ENCODE peak calls at places on chromosomes 7 and 10, in six cellular contexts. One of them, this sample, is unnamed.

GRCh38 chr7:75931676-75932075 is 16.7 kb downstream of the POR start:
- DNase-seq in nucleus accumbens: no peak
- DNase-seq in amygdala: no peak
- DNase-seq in stimulated activated CD8-positive, alpha-beta memory T cell treated with anti-CD3 and anti-CD28 coated beads, Interleukin-15, amount 100 ng/mL, for 48 hours: no peak
- DNase-seq in activated CD4-positive, alpha-beta T cell treated with anti-CD3 and anti-CD28 coated beads, Interleukin-2, amount 50 U/mL, for 1 hour: no peak
- DNase-seq in left cardiac atrium: no peak
- DNase-seq in this sample: no peak

GRCh38 chr7:127769696-127770400 is 117.9 kb downstream of the SND1 start:
- DNase-seq in stimulated activated CD8-positive, alpha-beta memory T cell treated with anti-CD3 and anti-CD28 coated beads, Interleukin-15, amount 100 ng/mL, for 48 hours: no peak
- DNase-seq in left cardiac atrium: no peak
- DNase-seq in nucleus accumbens: no peak
- DNase-seq in activated CD4-positive, alpha-beta T cell treated with anti-CD3 and anti-CD28 coated beads, Interleukin-2, amount 50 U/mL, for 1 hour: no peak
- DNase-seq in amygdala: no peak
- DNase-seq in this sample: no peak

GRCh38 chr10:79092292-79092896 is 23.6 kb downstream of the ZMIZ1 start:
- DNase-seq in amygdala: no peak
- DNase-seq in activated CD4-positive, alpha-beta T cell treated with anti-CD3 and anti-CD28 coated beads, Interleukin-2, amount 50 U/mL, for 1 hour: no peak
- DNase-seq in stimulated activated CD8-positive, alpha-beta memory T cell treated with anti-CD3 and anti-CD28 coated beads, Interleukin-15, amount 100 ng/mL, for 48 hours: no peak
- DNase-seq in left cardiac atrium: no peak
- DNase-seq in nucleus accumbens: no peak
- DNase-seq in this sample: no peak

GRCh38 chr10:123521556-123521955 is 144.6 kb upstream of the GPR26 start:
- DNase-seq in activated CD4-positive, alpha-beta T cell treated with anti-CD3 and anti-CD28 coated beads, Interleukin-2, amount 50 U/mL, for 1 hour: no peak
- DNase-seq in amygdala: no peak
- DNase-seq in stimulated activated CD8-positive, alpha-beta memory T cell treated with anti-CD3 and anti-CD28 coated beads, Interleukin-15, amount 100 ng/mL, for 48 hours: no peak
- DNase-seq in nucleus accumbens: no peak
- DNase-seq in left cardiac atrium: no peak
- DNase-seq in this sample: no peak

GRCh38 chr7:105473163-105473562 is 48.9 kb downstream of the PUS7 start:
- DNase-seq in nucleus accumbens: no peak
- DNase-seq in left cardiac atrium: no peak
- DNase-seq in amygdala: no peak
- DNase-seq in stimulated activated CD8-positive, alpha-beta memory T cell treated with anti-CD3 and anti-CD28 coated beads, Interleukin-15, amount 100 ng/mL, for 48 hours: no peak
- DNase-seq in activated CD4-positive, alpha-beta T cell treated with anti-CD3 and anti-CD28 coated beads, Interleukin-2, amount 50 U/mL, for 1 hour: no peak
- DNase-seq in this sample: no peak

GRCh38 chr10:124511205-124512039 is 49.8 kb downstream of the LHPP start:
- DNase-seq in stimulated activated CD8-positive, alpha-beta memory T cell treated with anti-CD3 and anti-CD28 coated beads, Interleukin-15, amount 100 ng/mL, for 48 hours: no peak
- DNase-seq in activated CD4-positive, alpha-beta T cell treated with anti-CD3 and anti-CD28 coated beads, Interleukin-2, amount 50 U/mL, for 1 hour: no peak
- DNase-seq in amygdala: no peak
- DNase-seq in left cardiac atrium: no peak
- DNase-seq in nucleus accumbens: no peak
- DNase-seq in this sample: no peak

GRCh38 chr10:114876602-114877300 is 55.2 kb downstream of the FHIP2A start:
- DNase-seq in activated CD4-positive, alpha-beta T cell treated with anti-CD3 and anti-CD28 coated beads, Interleukin-2, amount 50 U/mL, for 1 hour: peak
- DNase-seq in stimulated activated CD8-positive, alpha-beta memory T cell treated with anti-CD3 and anti-CD28 coated beads, Interleukin-15, amount 100 ng/mL, for 48 hours: peak
- DNase-seq in amygdala: peak
- DNase-seq in left cardiac atrium: peak
- DNase-seq in nucleus accumbens: no peak
- DNase-seq in this sample: peak

GRCh38 chr7:141511370-141512335 is 39.6 kb upstream of the AGK start:
- DNase-seq in stimulated activated CD8-positive, alpha-beta memory T cell treated with anti-CD3 and anti-CD28 coated beads, Interleukin-15, amount 100 ng/mL, for 48 hours: no peak
- DNase-seq in activated CD4-positive, alpha-beta T cell treated with anti-CD3 and anti-CD28 coated beads, Interleukin-2, amount 50 U/mL, for 1 hour: no peak
- DNase-seq in nucleus accumbens: peak
- DNase-seq in amygdala: peak
- DNase-seq in left cardiac atrium: peak
- DNase-seq in this sample: no peak

GRCh38 chr10:131994435-131994834 is 12.7 kb upstream of the BNIP3 start:
- DNase-seq in left cardiac atrium: no peak
- DNase-seq in stimulated activated CD8-positive, alpha-beta memory T cell treated with anti-CD3 and anti-CD28 coated beads, Interleukin-15, amount 100 ng/mL, for 48 hours: no peak
- DNase-seq in nucleus accumbens: no peak
- DNase-seq in activated CD4-positive, alpha-beta T cell treated with anti-CD3 and anti-CD28 coated beads, Interleukin-2, amount 50 U/mL, for 1 hour: no peak
- DNase-seq in amygdala: no peak
- DNase-seq in this sample: no peak

GRCh38 chr10:118812393-118812740 is 57.6 kb upstream of the CACUL1 start:
- DNase-seq in activated CD4-positive, alpha-beta T cell treated with anti-CD3 and anti-CD28 coated beads, Interleukin-2, amount 50 U/mL, for 1 hour: no peak
- DNase-seq in stimulated activated CD8-positive, alpha-beta memory T cell treated with anti-CD3 and anti-CD28 coated beads, Interleukin-15, amount 100 ng/mL, for 48 hours: no peak
- DNase-seq in left cardiac atrium: no peak
- DNase-seq in amygdala: no peak
- DNase-seq in nucleus accumbens: peak
- DNase-seq in this sample: no peak

GRCh38 chr10:391849-392704 is 256.8 kb downstream of the ZMYND11 start:
- DNase-seq in amygdala: no peak
- DNase-seq in activated CD4-positive, alpha-beta T cell treated with anti-CD3 and anti-CD28 coated beads, Interleukin-2, amount 50 U/mL, for 1 hour: no peak
- DNase-seq in left cardiac atrium: no peak
- DNase-seq in stimulated activated CD8-positive, alpha-beta memory T cell treated with anti-CD3 and anti-CD28 coated beads, Interleukin-15, amount 100 ng/mL, for 48 hours: no peak
- DNase-seq in nucleus accumbens: no peak
- DNase-seq in this sample: no peak

GRCh38 chr10:34479520-34480179 is 335.4 kb downstream of the PARD3 start:
- DNase-seq in amygdala: no peak
- DNase-seq in activated CD4-positive, alpha-beta T cell treated with anti-CD3 and anti-CD28 coated beads, Interleukin-2, amount 50 U/mL, for 1 hour: no peak
- DNase-seq in left cardiac atrium: peak
- DNase-seq in stimulated activated CD8-positive, alpha-beta memory T cell treated with anti-CD3 and anti-CD28 coated beads, Interleukin-15, amount 100 ng/mL, for 48 hours: no peak
- DNase-seq in nucleus accumbens: no peak
- DNase-seq in this sample: peak

GRCh38 chr7:41702635-41703371 is at the start of gene INHBA:
- DNase-seq in stimulated activated CD8-positive, alpha-beta memory T cell treated with anti-CD3 and anti-CD28 coated beads, Interleukin-15, amount 100 ng/mL, for 48 hours: no peak
- DNase-seq in left cardiac atrium: peak
- DNase-seq in amygdala: no peak
- DNase-seq in activated CD4-positive, alpha-beta T cell treated with anti-CD3 and anti-CD28 coated beads, Interleukin-2, amount 50 U/mL, for 1 hour: no peak
- DNase-seq in nucleus accumbens: no peak
- DNase-seq in this sample: no peak

GRCh38 chr10:108204528-108205313 is 1040.2 kb upstream of the SORCS1 start:
- DNase-seq in left cardiac atrium: no peak
- DNase-seq in stimulated activated CD8-positive, alpha-beta memory T cell treated with anti-CD3 and anti-CD28 coated beads, Interleukin-15, amount 100 ng/mL, for 48 hours: no peak
- DNase-seq in nucleus accumbens: no peak
- DNase-seq in amygdala: peak
- DNase-seq in activated CD4-positive, alpha-beta T cell treated with anti-CD3 and anti-CD28 coated beads, Interleukin-2, amount 50 U/mL, for 1 hour: no peak
- DNase-seq in this sample: no peak

GRCh38 chr7:92496876-92497275 is 19.1 kb upstream of the ERVW-1 start:
- DNase-seq in amygdala: no peak
- DNase-seq in nucleus accumbens: no peak
- DNase-seq in stimulated activated CD8-positive, alpha-beta memory T cell treated with anti-CD3 and anti-CD28 coated beads, Interleukin-15, amount 100 ng/mL, for 48 hours: no peak
- DNase-seq in activated CD4-positive, alpha-beta T cell treated with anti-CD3 and anti-CD28 coated beads, Interleukin-2, amount 50 U/mL, for 1 hour: no peak
- DNase-seq in left cardiac atrium: no peak
- DNase-seq in this sample: no peak

GRCh38 chr10:61943699-61944444 is 42.4 kb downstream of the ARID5B start:
- DNase-seq in nucleus accumbens: no peak
- DNase-seq in left cardiac atrium: no peak
- DNase-seq in activated CD4-positive, alpha-beta T cell treated with anti-CD3 and anti-CD28 coated beads, Interleukin-2, amount 50 U/mL, for 1 hour: no peak
- DNase-seq in amygdala: no peak
- DNase-seq in stimulated activated CD8-positive, alpha-beta memory T cell treated with anti-CD3 and anti-CD28 coated beads, Interleukin-15, amount 100 ng/mL, for 48 hours: no peak
- DNase-seq in this sample: no peak

GRCh38 chr7:77797734-77798393 is 370 bp downstream of the TMEM60 start:
- DNase-seq in amygdala: no peak
- DNase-seq in activated CD4-positive, alpha-beta T cell treated with anti-CD3 and anti-CD28 coated beads, Interleukin-2, amount 50 U/mL, for 1 hour: no peak
- DNase-seq in stimulated activated CD8-positive, alpha-beta memory T cell treated with anti-CD3 and anti-CD28 coated beads, Interleukin-15, amount 100 ng/mL, for 48 hours: no peak
- DNase-seq in nucleus accumbens: no peak
- DNase-seq in left cardiac atrium: peak
- DNase-seq in this sample: no peak

GRCh38 chr7:47444376-47445098 is 137.4 kb downstream of the TNS3 start:
- DNase-seq in nucleus accumbens: no peak
- DNase-seq in left cardiac atrium: no peak
- DNase-seq in stimulated activated CD8-positive, alpha-beta memory T cell treated with anti-CD3 and anti-CD28 coated beads, Interleukin-15, amount 100 ng/mL, for 48 hours: no peak
- DNase-seq in amygdala: no peak
- DNase-seq in activated CD4-positive, alpha-beta T cell treated with anti-CD3 and anti-CD28 coated beads, Interleukin-2, amount 50 U/mL, for 1 hour: no peak
- DNase-seq in this sample: peak

GRCh38 chr7:158590181-158590530 is 2.5 kb upstream of the PTPRN2 start:
- DNase-seq in stimulated activated CD8-positive, alpha-beta memory T cell treated with anti-CD3 and anti-CD28 coated beads, Interleukin-15, amount 100 ng/mL, for 48 hours: no peak
- DNase-seq in nucleus accumbens: no peak
- DNase-seq in amygdala: no peak
- DNase-seq in left cardiac atrium: no peak
- DNase-seq in activated CD4-positive, alpha-beta T cell treated with anti-CD3 and anti-CD28 coated beads, Interleukin-2, amount 50 U/mL, for 1 hour: no peak
- DNase-seq in this sample: no peak

GRCh38 chr7:99024066-99024465 is 119.8 kb downstream of the SMURF1 start:
- DNase-seq in activated CD4-positive, alpha-beta T cell treated with anti-CD3 and anti-CD28 coated beads, Interleukin-2, amount 50 U/mL, for 1 hour: no peak
- DNase-seq in amygdala: no peak
- DNase-seq in left cardiac atrium: no peak
- DNase-seq in stimulated activated CD8-positive, alpha-beta memory T cell treated with anti-CD3 and anti-CD28 coated beads, Interleukin-15, amount 100 ng/mL, for 48 hours: no peak
- DNase-seq in nucleus accumbens: no peak
- DNase-seq in this sample: no peak

GRCh38 chr10:42150428-42151061 is 487.8 kb downstream of the ZNF33B start:
- DNase-seq in stimulated activated CD8-positive, alpha-beta memory T cell treated with anti-CD3 and anti-CD28 coated beads, Interleukin-15, amount 100 ng/mL, for 48 hours: no peak
- DNase-seq in left cardiac atrium: no peak
- DNase-seq in activated CD4-positive, alpha-beta T cell treated with anti-CD3 and anti-CD28 coated beads, Interleukin-2, amount 50 U/mL, for 1 hour: no peak
- DNase-seq in nucleus accumbens: no peak
- DNase-seq in amygdala: no peak
- DNase-seq in this sample: no peak

GRCh38 chr10:60394444-60394843 is 4.8 kb upstream of the ANK3 start:
- DNase-seq in left cardiac atrium: no peak
- DNase-seq in nucleus accumbens: no peak
- DNase-seq in amygdala: peak
- DNase-seq in activated CD4-positive, alpha-beta T cell treated with anti-CD3 and anti-CD28 coated beads, Interleukin-2, amount 50 U/mL, for 1 hour: no peak
- DNase-seq in stimulated activated CD8-positive, alpha-beta memory T cell treated with anti-CD3 and anti-CD28 coated beads, Interleukin-15, amount 100 ng/mL, for 48 hours: no peak
- DNase-seq in this sample: no peak

GRCh38 chr10:64859911-64860310 is 1338.7 kb downstream of the REEP3 start:
- DNase-seq in nucleus accumbens: no peak
- DNase-seq in activated CD4-positive, alpha-beta T cell treated with anti-CD3 and anti-CD28 coated beads, Interleukin-2, amount 50 U/mL, for 1 hour: no peak
- DNase-seq in left cardiac atrium: no peak
- DNase-seq in amygdala: no peak
- DNase-seq in stimulated activated CD8-positive, alpha-beta memory T cell treated with anti-CD3 and anti-CD28 coated beads, Interleukin-15, amount 100 ng/mL, for 48 hours: no peak
- DNase-seq in this sample: no peak

GRCh38 chr7:111265394-111265793 is 174.5 kb downstream of the LRRN3 start:
- DNase-seq in left cardiac atrium: no peak
- DNase-seq in amygdala: no peak
- DNase-seq in nucleus accumbens: no peak
- DNase-seq in activated CD4-positive, alpha-beta T cell treated with anti-CD3 and anti-CD28 coated beads, Interleukin-2, amount 50 U/mL, for 1 hour: no peak
- DNase-seq in stimulated activated CD8-positive, alpha-beta memory T cell treated with anti-CD3 and anti-CD28 coated beads, Interleukin-15, amount 100 ng/mL, for 48 hours: no peak
- DNase-seq in this sample: no peak

GRCh38 chr7:68245688-68246087 is 1249.1 kb downstream of the TYW1 start:
- DNase-seq in stimulated activated CD8-positive, alpha-beta memory T cell treated with anti-CD3 and anti-CD28 coated beads, Interleukin-15, amount 100 ng/mL, for 48 hours: no peak
- DNase-seq in nucleus accumbens: no peak
- DNase-seq in left cardiac atrium: no peak
- DNase-seq in amygdala: no peak
- DNase-seq in activated CD4-positive, alpha-beta T cell treated with anti-CD3 and anti-CD28 coated beads, Interleukin-2, amount 50 U/mL, for 1 hour: no peak
- DNase-seq in this sample: no peak

GRCh38 chr10:24721254-24722106 is 2.2 kb downstream of the ARHGAP21 start:
- DNase-seq in amygdala: peak
- DNase-seq in nucleus accumbens: no peak
- DNase-seq in stimulated activated CD8-positive, alpha-beta memory T cell treated with anti-CD3 and anti-CD28 coated beads, Interleukin-15, amount 100 ng/mL, for 48 hours: no peak
- DNase-seq in left cardiac atrium: peak
- DNase-seq in activated CD4-positive, alpha-beta T cell treated with anti-CD3 and anti-CD28 coated beads, Interleukin-2, amount 50 U/mL, for 1 hour: no peak
- DNase-seq in this sample: no peak

GRCh38 chr7:497946-498655 is 21.5 kb downstream of the PDGFA start:
- DNase-seq in amygdala: peak
- DNase-seq in nucleus accumbens: no peak
- DNase-seq in activated CD4-positive, alpha-beta T cell treated with anti-CD3 and anti-CD28 coated beads, Interleukin-2, amount 50 U/mL, for 1 hour: no peak
- DNase-seq in left cardiac atrium: no peak
- DNase-seq in stimulated activated CD8-positive, alpha-beta memory T cell treated with anti-CD3 and anti-CD28 coated beads, Interleukin-15, amount 100 ng/mL, for 48 hours: no peak
- DNase-seq in this sample: no peak

GRCh38 chr10:24202181-24202570 is 6.8 kb upstream of the KIAA1217 start:
- DNase-seq in nucleus accumbens: no peak
- DNase-seq in activated CD4-positive, alpha-beta T cell treated with anti-CD3 and anti-CD28 coated beads, Interleukin-2, amount 50 U/mL, for 1 hour: no peak
- DNase-seq in amygdala: no peak
- DNase-seq in left cardiac atrium: no peak
- DNase-seq in stimulated activated CD8-positive, alpha-beta memory T cell treated with anti-CD3 and anti-CD28 coated beads, Interleukin-15, amount 100 ng/mL, for 48 hours: no peak
- DNase-seq in this sample: peak

GRCh38 chr7:70665997-70666396 is 465.9 kb upstream of the GALNT17 start:
- DNase-seq in stimulated activated CD8-positive, alpha-beta memory T cell treated with anti-CD3 and anti-CD28 coated beads, Interleukin-15, amount 100 ng/mL, for 48 hours: no peak
- DNase-seq in amygdala: no peak
- DNase-seq in activated CD4-positive, alpha-beta T cell treated with anti-CD3 and anti-CD28 coated beads, Interleukin-2, amount 50 U/mL, for 1 hour: no peak
- DNase-seq in left cardiac atrium: no peak
- DNase-seq in nucleus accumbens: no peak
- DNase-seq in this sample: no peak

GRCh38 chr10:59825932-59826331 is 72.7 kb upstream of the MRLN start:
- DNase-seq in stimulated activated CD8-positive, alpha-beta memory T cell treated with anti-CD3 and anti-CD28 coated beads, Interleukin-15, amount 100 ng/mL, for 48 hours: no peak
- DNase-seq in amygdala: no peak
- DNase-seq in nucleus accumbens: no peak
- DNase-seq in left cardiac atrium: no peak
- DNase-seq in activated CD4-positive, alpha-beta T cell treated with anti-CD3 and anti-CD28 coated beads, Interleukin-2, amount 50 U/mL, for 1 hour: no peak
- DNase-seq in this sample: no peak

GRCh38 chr10:117262296-117263293 is 21.7 kb downstream of the SLC18A2 start:
- DNase-seq in nucleus accumbens: no peak
- DNase-seq in stimulated activated CD8-positive, alpha-beta memory T cell treated with anti-CD3 and anti-CD28 coated beads, Interleukin-15, amount 100 ng/mL, for 48 hours: no peak
- DNase-seq in activated CD4-positive, alpha-beta T cell treated with anti-CD3 and anti-CD28 coated beads, Interleukin-2, amount 50 U/mL, for 1 hour: no peak
- DNase-seq in amygdala: no peak
- DNase-seq in left cardiac atrium: no peak
- DNase-seq in this sample: peak

GRCh38 chr7:39336457-39336856 is 229.7 kb upstream of the YAE1 start:
- DNase-seq in amygdala: no peak
- DNase-seq in nucleus accumbens: no peak
- DNase-seq in stimulated activated CD8-positive, alpha-beta memory T cell treated with anti-CD3 and anti-CD28 coated beads, Interleukin-15, amount 100 ng/mL, for 48 hours: no peak
- DNase-seq in left cardiac atrium: no peak
- DNase-seq in activated CD4-positive, alpha-beta T cell treated with anti-CD3 and anti-CD28 coated beads, Interleukin-2, amount 50 U/mL, for 1 hour: no peak
- DNase-seq in this sample: no peak

GRCh38 chr7:106774768-106775551 is 90.1 kb upstream of the PIK3CG start:
- DNase-seq in stimulated activated CD8-positive, alpha-beta memory T cell treated with anti-CD3 and anti-CD28 coated beads, Interleukin-15, amount 100 ng/mL, for 48 hours: peak
- DNase-seq in amygdala: no peak
- DNase-seq in nucleus accumbens: no peak
- DNase-seq in left cardiac atrium: no peak
- DNase-seq in activated CD4-positive, alpha-beta T cell treated with anti-CD3 and anti-CD28 coated beads, Interleukin-2, amount 50 U/mL, for 1 hour: no peak
- DNase-seq in this sample: no peak